ENCODE peak calls at places on chromosomes 3 and 15, in four cellular contexts. One of them, this sample, is unnamed. For H3K27me3, the result is how much of the 10 kb centered on the place peaks cover.

GRCh38 chr3:195908439-195909293 is at the start of gene TNK2:
- DNase-seq in cardiac muscle cell: peak
- DNase-seq in neural progenitor cell: peak
- DNase-seq in thyroid gland: peak
- DNase-seq in this sample: peak

GRCh38 chr3:9955067-9955502 is 2.9 kb upstream of the PRRT3 start:
- DNase-seq in neural progenitor cell: no peak
- DNase-seq in thyroid gland: no peak
- DNase-seq in cardiac muscle cell: peak
- DNase-seq in this sample: peak

GRCh38 chr3:113136071-113136470 is 75.3 kb upstream of the BOC start:
- DNase-seq in cardiac muscle cell: peak
- DNase-seq in thyroid gland: no peak
- DNase-seq in neural progenitor cell: peak
- DNase-seq in this sample: no peak

GRCh38 chr3:177580437-177580836 is 383.2 kb upstream of the TBL1XR1 start:
- DNase-seq in neural progenitor cell: no peak
- DNase-seq in thyroid gland: no peak
- DNase-seq in cardiac muscle cell: no peak
- DNase-seq in this sample: no peak

GRCh38 chr3:126340081-126340511 is 17.1 kb downstream of the KLF15 start:
- DNase-seq in cardiac muscle cell: no peak
- DNase-seq in neural progenitor cell: no peak
- DNase-seq in thyroid gland: no peak
- DNase-seq in this sample: peak

GRCh38 chr3:137612293-137612692 is 151.8 kb upstream of the SOX14 start:
- DNase-seq in neural progenitor cell: peak
- DNase-seq in cardiac muscle cell: peak
- DNase-seq in thyroid gland: no peak
- DNase-seq in this sample: no peak

GRCh38 chr3:82058809-82059208 is 297.4 kb upstream of the GBE1 start:
- DNase-seq in thyroid gland: no peak
- DNase-seq in neural progenitor cell: no peak
- DNase-seq in cardiac muscle cell: no peak
- DNase-seq in this sample: no peak

GRCh38 chr3:102195198-102195948 is 239.4 kb upstream of the ZPLD1 start:
- DNase-seq in neural progenitor cell: no peak
- DNase-seq in cardiac muscle cell: peak
- DNase-seq in thyroid gland: peak
- DNase-seq in this sample: peak

GRCh38 chr3:176814252-176814651 is 383.0 kb downstream of the TBL1XR1 start:
- DNase-seq in cardiac muscle cell: peak
- DNase-seq in neural progenitor cell: peak
- DNase-seq in thyroid gland: peak
- DNase-seq in this sample: peak

GRCh38 chr15:51757463-51757862 is 6.1 kb downstream of the TMOD2 start:
- DNase-seq in cardiac muscle cell: no peak
- DNase-seq in neural progenitor cell: no peak
- DNase-seq in thyroid gland: no peak
- DNase-seq in this sample: no peak

GRCh38 chr3:99410789-99411311 is 227.5 kb upstream of the COL8A1 start:
- DNase-seq in neural progenitor cell: peak
- DNase-seq in thyroid gland: no peak
- DNase-seq in cardiac muscle cell: no peak
- DNase-seq in this sample: peak

GRCh38 chr3:188529228-188529627 is 375.3 kb downstream of the LPP start:
- DNase-seq in neural progenitor cell: no peak
- DNase-seq in cardiac muscle cell: no peak
- DNase-seq in thyroid gland: no peak
- DNase-seq in this sample: no peak

GRCh38 chr3:171813278-171813896 is 3.1 kb upstream of the PLD1 start:
- DNase-seq in neural progenitor cell: no peak
- DNase-seq in cardiac muscle cell: no peak
- DNase-seq in thyroid gland: no peak
- DNase-seq in this sample: no peak

GRCh38 chr3:140449591-140450256 is 228.1 kb upstream of the TRIM42 start:
- DNase-seq in cardiac muscle cell: no peak
- DNase-seq in thyroid gland: no peak
- DNase-seq in neural progenitor cell: no peak
- DNase-seq in this sample: no peak

GRCh38 chr3:139718415-139718814 is 40.6 kb upstream of the NMNAT3 start:
- DNase-seq in thyroid gland: peak
- DNase-seq in cardiac muscle cell: peak
- DNase-seq in neural progenitor cell: peak
- DNase-seq in this sample: no peak

GRCh38 chr3:4060608-4061007 is 242.6 kb upstream of the SETMAR start:
- DNase-seq in thyroid gland: no peak
- DNase-seq in neural progenitor cell: no peak
- DNase-seq in cardiac muscle cell: no peak
- DNase-seq in this sample: no peak

GRCh38 chr15:68416158-68416535 is 15.8 kb downstream of the ITGA11 start:
- DNase-seq in cardiac muscle cell: no peak
- DNase-seq in thyroid gland: no peak
- DNase-seq in neural progenitor cell: no peak
- DNase-seq in this sample: no peak

GRCh38 chr3:64462203-64463120 is 225.3 kb downstream of the ADAMTS9 start:
- DNase-seq in thyroid gland: no peak
- DNase-seq in cardiac muscle cell: no peak
- DNase-seq in neural progenitor cell: no peak
- DNase-seq in this sample: no peak

DNA sequence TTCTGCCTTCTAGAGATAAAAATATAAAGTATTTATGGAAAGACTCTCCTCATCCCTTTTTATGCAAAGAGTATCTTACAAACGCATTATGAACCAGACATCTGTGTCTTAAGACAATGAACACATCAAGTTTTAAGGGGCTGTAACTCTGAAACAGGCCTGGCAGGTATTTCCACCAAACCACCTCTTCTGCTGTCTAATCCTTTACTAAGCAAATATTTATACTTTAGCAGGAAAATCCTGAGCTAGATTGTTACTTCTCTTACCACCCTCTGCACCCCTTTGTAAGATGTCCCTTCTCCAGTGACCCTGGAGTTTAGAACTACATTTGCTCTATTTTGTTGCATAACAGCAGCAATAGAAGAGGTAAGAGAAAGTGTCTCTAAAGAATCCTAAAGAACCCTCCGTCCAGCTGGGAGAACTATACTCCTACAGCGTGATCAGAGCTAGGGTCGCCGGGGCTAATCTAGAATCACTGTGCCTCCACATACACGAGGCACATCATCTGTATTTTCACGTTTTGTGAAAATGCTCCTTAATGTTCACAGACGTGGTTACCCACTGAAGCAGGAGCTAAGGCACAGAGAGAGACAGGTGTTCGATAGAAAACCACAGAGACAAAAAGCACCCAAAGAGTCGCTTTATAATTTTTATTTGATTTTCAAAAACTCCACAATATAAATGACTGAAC is 129.6 kb downstream of the FOXP1 start:
- DNase-seq in thyroid gland: no peak
- DNase-seq in neural progenitor cell: no peak
- DNase-seq in cardiac muscle cell: no peak
- DNase-seq in this sample: no peak
- H3K27ac ChIP-seq in thyroid gland: no peak
- H3K27ac ChIP-seq in neural progenitor cell: no peak
- H3K27ac ChIP-seq in cardiac muscle cell: no peak
- H3K27ac ChIP-seq in this sample: no peak

GRCh38 chr3:190863119-190863465 is 598 bp upstream of the GMNC start:
- DNase-seq in cardiac muscle cell: no peak
- DNase-seq in neural progenitor cell: no peak
- DNase-seq in thyroid gland: no peak
- DNase-seq in this sample: no peak

GRCh38 chr3:190865828-190866227 is 3.3 kb upstream of the GMNC start:
- DNase-seq in neural progenitor cell: no peak
- DNase-seq in thyroid gland: no peak
- DNase-seq in cardiac muscle cell: no peak
- DNase-seq in this sample: no peak

GRCh38 chr3:190864002-190864401 is 1.5 kb upstream of the GMNC start:
- DNase-seq in thyroid gland: no peak
- DNase-seq in neural progenitor cell: no peak
- DNase-seq in cardiac muscle cell: no peak
- DNase-seq in this sample: no peak

GRCh38 chr3:190862209-190863118 is at the start of gene GMNC:
- DNase-seq in neural progenitor cell: peak
- DNase-seq in cardiac muscle cell: peak
- DNase-seq in thyroid gland: peak
- DNase-seq in this sample: peak

DNA sequence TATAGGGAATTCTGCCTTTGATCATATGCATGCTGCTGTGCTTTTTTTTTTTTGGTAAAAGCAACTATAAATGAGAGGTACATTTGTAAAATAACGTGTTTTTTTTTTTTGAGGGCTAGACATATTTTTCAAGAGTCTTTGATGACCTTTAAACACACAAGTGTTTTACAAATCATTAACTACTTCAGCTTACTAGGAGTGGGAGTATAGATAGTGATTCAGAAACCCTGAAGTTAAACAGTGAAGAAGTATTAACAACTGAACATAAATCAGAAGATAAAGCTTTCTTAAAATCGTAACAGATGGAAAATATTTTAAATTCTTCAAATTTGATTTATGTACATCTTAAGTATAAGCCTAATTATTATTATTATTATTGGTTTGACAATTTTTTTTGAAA is 2.9 kb upstream of the GMNC start:
- DNase-seq in cardiac muscle cell: no peak
- DNase-seq in thyroid gland: no peak
- DNase-seq in neural progenitor cell: no peak
- DNase-seq in this sample: no peak
- H3K27me3 ChIP-seq in cardiac muscle cell: half or more
- H3K27me3 ChIP-seq in thyroid gland: under half
- H3K27me3 ChIP-seq in neural progenitor cell: half or more
- H3K27me3 ChIP-seq in this sample: under half

GRCh38 chr3:71104090-71104489 is 479.4 kb downstream of the FOXP1 start:
- DNase-seq in neural progenitor cell: no peak
- DNase-seq in thyroid gland: no peak
- DNase-seq in cardiac muscle cell: no peak
- DNase-seq in this sample: no peak
- H3K27ac ChIP-seq in neural progenitor cell: no peak
- H3K27ac ChIP-seq in thyroid gland: no peak
- H3K27ac ChIP-seq in cardiac muscle cell: no peak
- H3K27ac ChIP-seq in this sample: peak

GRCh38 chr3:13607821-13608620 is 59.1 kb downstream of the FBLN2 start:
- DNase-seq in thyroid gland: no peak
- DNase-seq in cardiac muscle cell: no peak
- DNase-seq in neural progenitor cell: no peak
- DNase-seq in this sample: no peak
- H3K27me3 ChIP-seq in thyroid gland: under half
- H3K27me3 ChIP-seq in cardiac muscle cell: under half
- H3K27me3 ChIP-seq in neural progenitor cell: under half
- H3K27me3 ChIP-seq in this sample: under half

GRCh38 chr3:156558389-156558788 is 3.5 kb upstream of the SSR3 start:
- DNase-seq in cardiac muscle cell: peak
- DNase-seq in thyroid gland: peak
- DNase-seq in neural progenitor cell: no peak
- DNase-seq in this sample: no peak

GRCh38 chr3:156563900-156564682 is 9.2 kb upstream of the SSR3 start:
- DNase-seq in cardiac muscle cell: no peak
- DNase-seq in thyroid gland: no peak
- DNase-seq in neural progenitor cell: no peak
- DNase-seq in this sample: no peak

GRCh38 chr3:156561533-156561932 is 6.6 kb upstream of the SSR3 start:
- DNase-seq in cardiac muscle cell: no peak
- DNase-seq in neural progenitor cell: no peak
- DNase-seq in thyroid gland: no peak
- DNase-seq in this sample: no peak
- H3K27ac ChIP-seq in cardiac muscle cell: no peak
- H3K27ac ChIP-seq in neural progenitor cell: no peak
- H3K27ac ChIP-seq in thyroid gland: peak
- H3K27ac ChIP-seq in this sample: no peak

DNA sequence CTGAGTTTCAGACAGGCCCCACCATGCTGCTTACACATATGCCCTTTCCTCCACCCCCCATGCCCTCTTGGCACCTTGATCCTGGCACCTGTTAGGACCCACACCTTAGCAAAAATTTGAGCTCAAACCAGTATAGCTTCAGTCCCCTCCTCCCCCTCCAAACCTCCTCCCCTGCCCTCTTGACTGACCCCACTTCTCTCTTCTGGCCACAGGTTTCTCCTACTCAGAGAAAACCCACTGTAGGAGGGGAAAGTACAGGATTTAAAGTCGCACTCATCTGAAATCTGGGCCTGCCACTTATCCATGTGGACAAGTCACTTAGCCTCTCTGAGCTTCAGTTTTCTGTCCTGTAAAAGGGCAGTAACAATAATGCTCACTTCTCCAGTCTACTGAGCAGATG is 142.8 kb downstream of the MEGF11 start:
- DNase-seq in thyroid gland: no peak
- DNase-seq in cardiac muscle cell: no peak
- DNase-seq in neural progenitor cell: no peak
- DNase-seq in this sample: no peak
- H3K27me3 ChIP-seq in thyroid gland: under half
- H3K27me3 ChIP-seq in cardiac muscle cell: under half
- H3K27me3 ChIP-seq in neural progenitor cell: under half
- H3K27me3 ChIP-seq in this sample: under half

GRCh38 chr3:31096661-31097060 is 202.2 kb upstream of the GADL1 start:
- DNase-seq in neural progenitor cell: no peak
- DNase-seq in thyroid gland: no peak
- DNase-seq in cardiac muscle cell: no peak
- DNase-seq in this sample: no peak
- H3K27ac ChIP-seq in neural progenitor cell: no peak
- H3K27ac ChIP-seq in thyroid gland: no peak
- H3K27ac ChIP-seq in cardiac muscle cell: no peak
- H3K27ac ChIP-seq in this sample: no peak